ENCODE peak calls at places on chromosome 19, in four cellular contexts. U is hypothalamus; C is stimulated activated CD4-positive, alpha-beta T cell treated with anti-CD3 and anti-CD28 coated beads, Interleukin-1b, Interleukin-23, amount 100 ng/mL, for 24 hours; P is NB4. V is an unnamed sample.
A peak's percentile ranks its signal among the peaks of the same experiment; 100 is the strongest.

GRCh38 chr19:7751157-7751783 is 3.9 kb upstream of the CD209 start:
- DNase-seq in P (peak; percentile 44), U (no peak), C (no peak), V (no peak)

GRCh38 chr19:29658221-29658991 is 6.9 kb upstream of the PLEKHF1 start:
- DNase-seq in U (no peak), C (no peak), P (no peak), V (no peak)

GRCh38 chr19:12990447-12990846 is 4.8 kb upstream of the NFIX start:
- DNase-seq in C (no peak), P (no peak), U (no peak), V (no peak)

GRCh38 chr19:53894736-53895135 is 12.7 kb downstream of the PRKCG start:
- DNase-seq in P (no peak), C (no peak), U (no peak), V (no peak)

GRCh38 chr19:1232652-1233360 is 5.0 kb downstream of the CBARP start:
- DNase-seq in C (no peak), P (no peak), U (no peak), V (peak; percentile 55)

GRCh38 chr19:55373993-55374757 is 2.5 kb upstream of the TMEM190 start:
- DNase-seq in P (no peak), C (no peak), U (no peak), V (no peak)

GRCh38 chr19:40190891-40191835 is at the start of gene MAP3K10:
- DNase-seq in C (peak; percentile 57), P (peak; percentile 59), U (peak; percentile 76), V (peak; percentile 59)

GRCh38 chr19:41696402-41697197 is 8.5 kb upstream of the CEACAM7 start:
- DNase-seq in C (no peak), P (peak; percentile 35), U (no peak), V (peak; percentile 15)

GRCh38 chr19:55227241-55228014 is 1.1 kb downstream of the TMEM86B start:
- DNase-seq in C (no peak), P (no peak), U (no peak), V (no peak)

GRCh38 chr19:37987356-37988332 is 80.6 kb downstream of the SIPA1L3 start:
- DNase-seq in U (no peak), C (no peak), P (no peak), V (peak; percentile 44)

GRCh38 chr19:4115050-4115817 is 8.7 kb downstream of the MAP2K2 start:
- DNase-seq in C (no peak), U (peak; percentile 31), P (peak; percentile 32), V (peak; percentile 43)

GRCh38 chr19:460877-461609 is at the start of gene SHC2:
- DNase-seq in C (no peak), U (peak; percentile 26), P (no peak), V (no peak)

GRCh38 chr19:3687774-3688706 is 12.2 kb downstream of the PIP5K1C start:
- DNase-seq in U (no peak), P (no peak), C (no peak), V (peak; percentile 65)

GRCh38 chr19:36136975-36137686 is 2.7 kb upstream of the CAPNS1 start:
- DNase-seq in U (no peak), C (no peak), P (no peak), V (peak; percentile 94)

GRCh38 chr19:13195678-13196077 is 45.5 kb downstream of the IER2 start:
- DNase-seq in U (no peak), C (no peak), P (peak; percentile 44), V (peak; percentile 94)

GRCh38 chr19:18109731-18110671 is 12.4 kb downstream of the MAST3 start:
- DNase-seq in U (peak; percentile 57), C (no peak), P (peak; percentile 58), V (peak; percentile 79)

GRCh38 chr19:35908010-35908441 is at the start of gene TYROBP:
- DNase-seq in U (no peak), P (peak; percentile 67), C (no peak), V (no peak)

GRCh38 chr19:54429176-54429495 is 13.9 kb downstream of the TTYH1 start:
- DNase-seq in C (no peak), P (no peak), U (no peak), V (no peak)

GRCh38 chr19:4597278-4597974 is 37.9 kb upstream of the SEMA6B start:
- DNase-seq in C (no peak), U (no peak), P (no peak), V (no peak)

GRCh38 chr19:47305309-47305751 is 4.3 kb upstream of the C5AR1 start:
- DNase-seq in C (peak; percentile 37), U (no peak), P (peak; percentile 85), V (peak; percentile 57)

GRCh38 chr19:41776700-41777099 is 19.7 kb upstream of the CEACAM3 start:
- DNase-seq in C (no peak), P (no peak), U (no peak), V (no peak)

GRCh38 chr19:3682741-3683404 is 17.4 kb downstream of the PIP5K1C start:
- DNase-seq in P (no peak), C (no peak), U (no peak), V (no peak)

GRCh38 chr19:34320277-34320676 is 44.7 kb upstream of the GPI start:
- DNase-seq in U (peak; percentile 19), C (no peak), P (no peak), V (no peak)

GRCh38 chr19:42540071-42540553 is 11.8 kb upstream of the CEACAM1 start:
- DNase-seq in U (no peak), P (no peak), C (no peak), V (no peak)

GRCh38 chr19:2532252-2533071 is 56.5 kb downstream of the GADD45B start:
- DNase-seq in U (no peak), C (no peak), P (no peak), V (no peak)

V was measured in small intestine.